ENCODE peak calls at places on chromosomes 3 and 15, in five cellular contexts. K is A549, M is GM23338, W is LNCaP clone FGC, A is fibroblast of the aortic adventitia. S is an unnamed sample.

GRCh38 chr3:31066999-31067398 is 172.5 kb upstream of the GADL1 start:
- DNase-seq in K (no peak), M (no peak), W (peak), A (peak), S (peak)

GRCh38 chr15:56866798-56867197 is 51.6 kb upstream of the TCF12 start:
- DNase-seq in K (no peak), M (no peak), W (no peak), A (no peak), S (no peak)

GRCh38 chr3:141498592-141499223 is 11.9 kb downstream of the RASA2 start:
- DNase-seq in K (no peak), M (peak), W (peak), A (no peak), S (no peak)

GRCh38 chr3:46135475-46135874 is 72.6 kb downstream of the CCR1 start:
- DNase-seq in K (no peak), M (no peak), W (no peak), A (peak), S (no peak)

GRCh38 chr3:11591401-11592266 is 52.1 kb downstream of the VGLL4 start:
- DNase-seq in K (no peak), M (peak), W (no peak), A (peak), S (peak)

GRCh38 chr3:97720417-97720816 is 44.1 kb upstream of the ARL6 start:
- DNase-seq in K (no peak), M (no peak), W (no peak), A (no peak), S (no peak)

GRCh38 chr3:194054941-194055340 is 81.0 kb upstream of the HES1 start:
- DNase-seq in K (no peak), M (no peak), W (no peak), A (no peak), S (no peak)

GRCh38 chr15:41523097-41523496 is 9.5 kb upstream of the LTK start:
- DNase-seq in K (no peak), M (no peak), W (no peak), A (no peak), S (no peak)

GRCh38 chr3:9613349-9613748 is 36.0 kb upstream of the MTMR14 start:
- DNase-seq in K (no peak), M (no peak), W (no peak), A (no peak), S (no peak)

GRCh38 chr3:139101396-139101795 is 56.7 kb upstream of the PRR23C start:
- DNase-seq in K (no peak), M (no peak), W (no peak), A (no peak), S (no peak)

GRCh38 chr3:69116897-69117296 is 5.5 kb downstream of the LMOD3 start:
- DNase-seq in K (no peak), M (no peak), W (no peak), A (no peak), S (no peak)

GRCh38 chr3:15779111-15779510 is 18.7 kb downstream of the ANKRD28 start:
- DNase-seq in K (no peak), M (no peak), W (no peak), A (no peak), S (no peak)

GRCh38 chr15:57356636-57357035 is 19.7 kb upstream of the CGNL1 start:
- DNase-seq in K (no peak), M (peak), W (no peak), A (no peak), S (peak)

GRCh38 chr15:63296195-63296594 is 18.8 kb downstream of the APH1B start:
- DNase-seq in K (no peak), M (no peak), W (no peak), A (no peak), S (no peak)

GRCh38 chr15:40234783-40235182 is 4.1 kb upstream of the PAK6 start:
- DNase-seq in K (no peak), M (no peak), W (no peak), A (no peak), S (no peak)

GRCh38 chr15:88636654-88637053 is 2.2 kb upstream of the ISG20 start:
- DNase-seq in K (no peak), M (no peak), W (no peak), A (no peak), S (no peak)

GRCh38 chr3:159586587-159587202 is 401.9 kb upstream of the IL12A start:
- DNase-seq in K (peak), M (peak), W (no peak), A (peak), S (peak)

GRCh38 chr15:71110800-71111565 is 4.3 kb upstream of the THSD4 start:
- DNase-seq in K (no peak), M (no peak), W (no peak), A (no peak), S (no peak)

GRCh38 chr3:165522371-165522770 is 314.9 kb downstream of the BCHE start:
- DNase-seq in K (no peak), M (peak), W (no peak), A (no peak), S (no peak)

GRCh38 chr3:37279226-37279625 is 104.8 kb upstream of the LRRFIP2 start:
- DNase-seq in K (no peak), M (no peak), W (no peak), A (no peak), S (no peak)

GRCh38 chr15:40878785-40879184 is 4.8 kb upstream of the RHOV start:
- DNase-seq in K (no peak), M (no peak), W (no peak), A (peak), S (peak)

GRCh38 chr3:65930650-65931049 is 108.1 kb downstream of the MAGI1 start:
- DNase-seq in K (no peak), M (no peak), W (no peak), A (no peak), S (no peak)

GRCh38 chr3:148990211-148990610 is 1.1 kb upstream of the GYG1 start:
- DNase-seq in K (no peak), M (no peak), W (no peak), A (no peak), S (no peak)

GRCh38 chr15:65008989-65009388 is 19.3 kb upstream of the SPG21 start:
- DNase-seq in K (no peak), M (peak), W (no peak), A (no peak), S (no peak)

GRCh38 chr3:81339040-81339845 is 422.2 kb downstream of the GBE1 start:
- DNase-seq in K (peak), M (peak), W (peak), A (peak), S (peak)

GRCh38 chr3:73513260-73513659 is 111.5 kb downstream of the PDZRN3 start:
- DNase-seq in K (peak), M (no peak), W (no peak), A (no peak), S (no peak)

GRCh38 chr3:29764603-29765254 is 483.9 kb downstream of the RBMS3 start:
- DNase-seq in K (peak), M (no peak), W (peak), A (peak), S (peak)

GRCh38 chr3:184129012-184129411 is 6.1 kb upstream of the EIF2B5 start:
- DNase-seq in K (peak), M (peak), W (no peak), A (peak), S (peak)

GRCh38 chr15:56102401-56102800 is 109.0 kb upstream of the NEDD4 start:
- DNase-seq in K (no peak), M (no peak), W (no peak), A (no peak), S (no peak)

GRCh38 chr3:190265126-190265525 is 57.1 kb downstream of the CLDN1 start:
- DNase-seq in K (no peak), M (no peak), W (no peak), A (peak), S (peak)

GRCh38 chr3:55143928-55144671 is 216.2 kb upstream of the LRTM1 start:
- DNase-seq in K (no peak), M (no peak), W (no peak), A (peak), S (peak)

GRCh38 chr15:75727031-75727531 is 14.4 kb upstream of the CSPG4 start:
- DNase-seq in K (no peak), M (no peak), W (no peak), A (no peak), S (no peak)

GRCh38 chr3:168123211-168124173 is 27.8 kb upstream of the GOLIM4 start:
- DNase-seq in K (no peak), M (no peak), W (peak), A (peak), S (peak)

GRCh38 chr15:26893351-26894065 is 26.6 kb downstream of the GABRA5 start:
- DNase-seq in K (no peak), M (no peak), W (no peak), A (no peak), S (no peak)

GRCh38 chr15:43522247-43522646 is 4.8 kb downstream of the MAP1A start:
- DNase-seq in K (no peak), M (no peak), W (no peak), A (no peak), S (no peak)

GRCh38 chr3:16480861-16481569 is 32.5 kb downstream of the RFTN1 start:
- DNase-seq in K (peak), M (peak), W (no peak), A (peak), S (peak)

GRCh38 chr3:46865546-46865945 is 2.3 kb upstream of the MYL3 start:
- DNase-seq in K (no peak), M (no peak), W (no peak), A (no peak), S (no peak)

DNA sequence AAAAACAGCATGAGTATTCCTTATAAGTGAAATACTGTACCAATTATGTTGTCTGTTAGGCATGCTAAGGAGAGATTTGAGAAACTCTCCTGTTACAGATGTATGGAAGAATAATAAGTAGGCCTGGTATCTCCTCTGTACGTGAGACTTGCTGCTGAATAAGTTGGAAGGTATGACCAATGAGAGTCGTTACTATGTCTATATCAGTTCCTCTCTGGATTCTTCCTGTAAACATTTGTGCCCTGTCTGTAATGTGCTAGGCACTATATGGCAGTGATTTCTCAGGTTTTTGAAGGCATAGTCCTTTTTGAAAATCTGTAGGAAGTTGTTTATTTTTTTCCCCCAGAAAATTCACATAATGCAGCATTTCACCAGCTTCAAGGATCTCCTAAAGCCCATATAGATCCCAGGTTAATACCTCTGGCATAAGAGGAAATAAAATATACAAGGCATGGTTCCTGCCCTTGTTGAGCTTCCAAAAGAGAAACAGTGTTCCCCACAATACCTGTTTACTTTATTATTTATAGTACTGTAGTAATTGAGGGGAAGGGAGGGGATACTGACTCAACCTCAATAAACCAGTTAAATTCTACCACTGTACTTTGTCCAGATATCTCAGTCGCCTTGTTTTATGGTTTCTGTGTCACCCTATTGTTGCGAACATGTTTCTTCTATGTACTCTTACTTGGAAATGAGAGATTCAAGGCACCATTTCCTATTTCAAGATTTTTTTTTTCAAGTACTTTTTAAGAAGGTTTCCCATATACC is 28.6 kb downstream of the MAP2K5 start:
- DNase-seq in K (no peak), M (no peak), W (no peak), A (no peak), S (no peak)
- TF ChIP-seq CTCF in K (no peak), M (no peak), W (no peak), A (no peak), S (no peak)

GRCh38 chr15:82830427-82831173 is 21.2 kb downstream of the WHAMM start:
- DNase-seq in K (no peak), M (no peak), W (no peak), A (no peak), S (no peak)

GRCh38 chr15:82835391-82835917 is 26.0 kb downstream of the WHAMM start:
- DNase-seq in K (no peak), M (no peak), W (no peak), A (no peak), S (no peak)

GRCh38 chr15:82831894-82832600 is 22.6 kb downstream of the WHAMM start:
- DNase-seq in K (no peak), M (no peak), W (no peak), A (no peak), S (no peak)

GRCh38 chr15:82833283-82833682 is 23.9 kb downstream of the WHAMM start:
- DNase-seq in K (no peak), M (no peak), W (no peak), A (no peak), S (no peak)

DNA sequence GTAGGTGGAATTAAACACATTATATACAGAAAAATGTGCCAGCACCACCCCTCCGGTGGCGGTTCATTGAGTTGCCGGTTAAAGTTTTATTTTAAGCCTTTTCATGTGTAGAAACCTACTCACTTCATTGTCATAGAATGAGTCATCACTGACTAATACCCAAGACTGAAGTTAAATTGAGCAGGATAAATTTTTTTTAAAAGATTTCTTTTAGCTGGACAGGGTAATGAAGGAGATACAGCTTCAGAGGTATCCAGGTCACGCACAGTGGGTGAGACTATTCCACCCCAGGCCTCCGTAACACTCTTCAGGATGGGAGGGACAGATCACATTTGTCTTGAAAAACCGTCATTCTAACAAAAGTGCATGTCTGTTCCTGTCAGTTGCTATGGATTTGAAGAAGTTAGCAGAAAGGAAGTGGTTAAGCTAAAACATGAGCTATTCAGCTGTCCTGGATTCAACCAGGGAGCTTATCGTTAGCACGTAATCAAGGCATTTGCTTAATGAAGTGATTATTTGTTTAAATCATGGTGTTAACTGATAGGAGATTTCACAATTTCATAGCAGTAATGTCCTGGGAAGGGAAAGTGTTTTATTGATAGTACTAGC is 23.3 kb downstream of the WHAMM start:
- DNase-seq in K (peak), M (no peak), W (no peak), A (peak), S (peak)
- TF ChIP-seq CTCF in K (no peak), M (no peak), W (no peak), A (no peak), S (peak)

GRCh38 chr3:62669161-62669560 is 206.1 kb downstream of the CADPS start:
- DNase-seq in K (no peak), M (no peak), W (no peak), A (no peak), S (no peak)

GRCh38 chr3:62672270-62672987 is 202.8 kb downstream of the CADPS start:
- DNase-seq in K (no peak), M (no peak), W (no peak), A (no peak), S (no peak)

GRCh38 chr3:62665627-62666433 is 209.4 kb downstream of the CADPS start:
- DNase-seq in K (peak), M (peak), W (peak), A (peak), S (peak)

GRCh38 chr3:62670351-62670750 is 204.9 kb downstream of the CADPS start:
- DNase-seq in K (no peak), M (no peak), W (no peak), A (no peak), S (no peak)

GRCh38 chr3:62667714-62668113 is 207.5 kb downstream of the CADPS start:
- DNase-seq in K (no peak), M (peak), W (no peak), A (no peak), S (no peak)
- TF ChIP-seq CTCF in K (no peak), M (peak), W (no peak), A (no peak), S (no peak)

GRCh38 chr3:62368705-62369475 is 4.5 kb downstream of the FEZF2 start:
- DNase-seq in K (no peak), M (peak), W (no peak), A (no peak), S (no peak)
- TF ChIP-seq CTCF in K (no peak), M (peak), W (peak), A (no peak), S (no peak)

GRCh38 chr15:48914717-48915116 is 36.8 kb downstream of the EID1 start:
- DNase-seq in K (no peak), M (no peak), W (no peak), A (no peak), S (no peak)
- TF ChIP-seq CTCF in K (no peak), M (peak), W (no peak), A (no peak), S (no peak)

GRCh38 chr15:67838789-67839332 is 984 bp downstream of the RNU6-1 start:
- DNase-seq in K (no peak), M (peak), W (no peak), A (no peak), S (peak)
- TF ChIP-seq CTCF in K (no peak), M (no peak), W (no peak), A (no peak), S (no peak)

DNA sequence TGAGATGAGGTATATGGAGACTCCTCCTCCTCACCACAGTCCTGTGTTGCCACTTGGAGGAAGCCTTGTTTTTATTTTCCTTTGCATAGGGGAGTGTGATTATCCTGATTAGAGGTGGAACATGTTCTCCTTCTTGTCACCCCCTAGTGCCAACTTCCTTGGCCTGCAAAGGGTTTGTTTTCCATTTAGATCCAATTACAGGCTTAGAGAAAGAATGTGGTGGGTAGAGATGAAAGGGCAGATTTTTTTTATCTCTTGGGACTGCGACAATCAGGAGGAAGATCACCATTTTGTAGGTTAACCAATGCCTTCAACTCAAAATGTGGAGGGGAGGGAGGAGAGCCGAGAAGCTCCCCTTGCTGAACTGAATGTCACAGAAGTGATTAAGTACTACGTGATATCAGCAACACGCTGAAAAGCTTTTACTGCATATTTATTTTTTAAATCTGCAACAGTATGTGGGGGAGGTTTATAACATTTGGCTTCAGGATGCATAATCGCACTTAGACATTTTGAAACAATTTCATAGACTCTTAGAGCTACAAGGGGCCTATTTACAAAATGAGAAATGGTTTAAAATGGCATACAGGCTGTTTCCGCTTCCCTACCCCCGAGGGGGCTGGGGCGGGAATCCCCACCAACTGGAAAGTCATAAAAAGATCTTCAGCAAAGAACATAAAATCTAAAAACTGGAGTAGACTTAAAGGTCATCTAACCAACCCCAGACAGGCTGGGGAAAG is 2.4 kb downstream of the LMCD1 start:
- DNase-seq in K (peak), M (peak), W (no peak), A (no peak), S (no peak)
- TF ChIP-seq CTCF in K (no peak), M (peak), W (no peak), A (no peak), S (no peak)

DNA sequence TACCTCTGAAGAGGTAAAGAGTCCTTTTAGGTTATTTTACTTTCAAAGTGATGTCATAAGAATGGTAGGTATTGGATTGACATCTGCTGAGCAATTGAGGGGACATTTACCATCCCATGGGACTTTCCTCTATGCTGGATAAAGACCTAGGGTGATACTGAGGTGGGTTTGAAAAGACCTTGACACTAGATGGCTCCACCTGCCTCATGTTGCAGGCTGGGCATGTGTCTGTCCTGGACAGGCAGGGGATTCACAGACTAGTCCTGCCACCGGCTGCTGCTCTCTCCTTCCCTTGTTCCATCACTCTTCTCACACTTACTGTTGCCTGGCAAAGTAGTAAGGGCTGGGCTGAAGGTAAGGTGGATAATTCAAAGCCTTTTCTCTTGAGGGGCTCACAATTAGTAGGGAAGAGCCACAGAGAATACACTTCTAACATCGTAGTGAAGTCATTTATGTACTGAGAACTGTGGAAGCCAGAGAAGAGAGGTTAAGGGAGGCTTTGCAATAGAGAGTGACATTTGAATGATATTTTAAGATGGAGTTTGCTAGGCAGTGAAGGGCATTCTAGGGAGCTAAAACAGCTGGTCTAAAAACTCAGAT is 27.7 kb downstream of the TRAK1 start:
- DNase-seq in K (peak), M (peak), W (no peak), A (peak), S (peak)
- TF ChIP-seq CTCF in K (peak), M (peak), W (peak), A (peak), S (peak)

GRCh38 chr15:101121511-101122090 is 130.2 kb downstream of the CHSY1 start:
- DNase-seq in K (no peak), M (peak), W (no peak), A (peak), S (peak)
- TF ChIP-seq CTCF in K (no peak), M (peak), W (no peak), A (peak), S (peak)

DNA sequence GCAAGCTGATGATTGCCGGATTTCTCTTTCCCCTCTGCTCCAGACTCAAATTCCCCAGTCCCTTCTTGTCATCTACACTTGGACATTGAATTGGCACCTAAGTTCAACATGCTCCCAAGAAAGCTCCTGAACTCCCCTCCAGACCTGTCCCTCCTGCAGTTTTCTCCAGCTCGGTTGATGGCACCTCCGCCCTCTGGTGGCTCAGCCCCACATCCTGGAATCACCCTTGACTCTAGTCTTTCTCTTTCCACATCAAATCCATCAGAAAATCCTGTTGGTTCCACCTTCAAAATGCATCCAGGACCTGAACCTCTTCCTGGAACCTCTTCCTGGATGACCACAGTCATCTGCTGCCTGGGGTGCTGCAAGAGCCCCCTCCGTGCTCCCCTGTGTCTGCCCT is 60.1 kb downstream of the RASGRF1 start:
- DNase-seq in K (no peak), M (peak), W (no peak), A (no peak), S (no peak)
- TF ChIP-seq CTCF in K (no peak), M (peak), W (no peak), A (no peak), S (no peak)

S was measured in fibroblast of pulmonary artery.